ENCODE peak calls at places on chromosomes 11 and 22, in six cellular contexts. N is psoas muscle, Z is upper lobe of left lung, Y is neural progenitor cell, C is adrenal gland, D is upper lobe of right lung. U is an unnamed sample.

GRCh38 chr22:24894998-24895397 is 51.5 kb downstream of the LHFPL7 start:
- DNase-seq in N (peak; percentile 76), Z (peak; percentile 36), Y (no peak), C (peak; percentile 62), D (peak; percentile 79), U (no peak)

GRCh38 chr11:65524747-65525658 is at the start of gene SCYL1:
- DNase-seq in N (peak; percentile 90), Z (peak; percentile 97), Y (peak; percentile 88), C (peak; percentile 88), D (peak; percentile 91), U (peak; percentile 80)

GRCh38 chr11:110438017-110438416 is 8.3 kb downstream of the FDX1 start:
- DNase-seq in N (no peak), Z (no peak), Y (no peak), C (no peak), D (no peak), U (no peak)

GRCh38 chr22:24284747-24285203 is 14.1 kb downstream of the SPECC1L start:
- DNase-seq in N (no peak), Z (no peak), Y (no peak), C (no peak), D (no peak), U (no peak)

GRCh38 chr11:77560605-77561004 is 29.1 kb upstream of the AQP11 start:
- DNase-seq in N (no peak), Z (no peak), Y (no peak), C (no peak), D (no peak), U (no peak)

GRCh38 chr11:64813826-64814225 is 3.5 kb upstream of the MEN1 start:
- DNase-seq in N (no peak), Z (no peak), Y (no peak), C (no peak), D (no peak), U (no peak)

GRCh38 chr22:45506961-45507360 is 4.3 kb downstream of the FBLN1 start:
- DNase-seq in N (no peak), Z (no peak), Y (no peak), C (no peak), D (no peak), U (no peak)

GRCh38 chr22:23431337-23432072 is 148.6 kb downstream of the IGLL1 start:
- DNase-seq in N (peak; percentile 68), Z (no peak), Y (peak; percentile 37), C (no peak), D (no peak), U (no peak)

GRCh38 chr11:116294630-116295029 is 478.2 kb downstream of the BUD13 start:
- DNase-seq in N (no peak), Z (no peak), Y (no peak), C (no peak), D (no peak), U (no peak)

GRCh38 chr11:626475-627272 is at the start of gene SCT:
- DNase-seq in N (peak; percentile 53), Z (peak; percentile 75), Y (peak; percentile 36), C (peak; percentile 18), D (no peak), U (no peak)

GRCh38 chr22:47544696-47545095 is 782.2 kb downstream of the TBC1D22A start:
- DNase-seq in N (no peak), Z (no peak), Y (no peak), C (no peak), D (no peak), U (no peak)
- H3K9me3 ChIP-seq in N (no peaks in the 10 kb centered on the region), Z (no peaks in the 10 kb centered on the region), Y (peaks cover 10% of the 10 kb centered on the region), C (no peaks in the 10 kb centered on the region), D (no peaks in the 10 kb centered on the region), U (no peaks in the 10 kb centered on the region)

GRCh38 chr11:2247496-2247895 is 22.9 kb downstream of the ASCL2 start:
- DNase-seq in N (no peak), Z (no peak), Y (no peak), C (no peak), D (no peak), U (no peak)
- H3K9me3 ChIP-seq in N (peaks cover 6% of the 10 kb centered on the region), Z (no peaks in the 10 kb centered on the region), Y (no peaks in the 10 kb centered on the region), C (no peaks in the 10 kb centered on the region), D (no peaks in the 10 kb centered on the region), U (no peaks in the 10 kb centered on the region)

GRCh38 chr11:129145276-129145675 is 46.8 kb downstream of the ARHGAP32 start:
- DNase-seq in N (no peak), Z (no peak), Y (no peak), C (no peak), D (no peak), U (no peak)

GRCh38 chr11:129146196-129146595 is 45.9 kb downstream of the ARHGAP32 start:
- DNase-seq in N (no peak), Z (no peak), Y (no peak), C (no peak), D (no peak), U (no peak)

GRCh38 chr11:129144256-129144655 is 47.9 kb downstream of the ARHGAP32 start:
- DNase-seq in N (no peak), Z (no peak), Y (no peak), C (no peak), D (no peak), U (no peak)

GRCh38 chr11:129143335-129143734 is 48.8 kb downstream of the ARHGAP32 start:
- DNase-seq in N (peak; percentile 83), Z (peak; percentile 15), Y (no peak), C (peak; percentile 88), D (peak; percentile 59), U (no peak)

GRCh38 chr11:129148487-129148886 is 43.6 kb downstream of the ARHGAP32 start:
- DNase-seq in N (no peak), Z (no peak), Y (no peak), C (no peak), D (no peak), U (no peak)
- H3K9me3 ChIP-seq in N (peaks cover 11% of the 10 kb centered on the region), Z (peaks cover 5% of the 10 kb centered on the region), Y (peaks cover 15% of the 10 kb centered on the region), C (no peaks in the 10 kb centered on the region), D (peaks cover 5% of the 10 kb centered on the region), U (peaks cover 2% of the 10 kb centered on the region)

GRCh38 chr22:49094858-49095257 is 732.8 kb downstream of the BRD1 start:
- DNase-seq in N (peak; percentile 38), Z (no peak), Y (no peak), C (no peak), D (no peak), U (no peak)

GRCh38 chr22:49094151-49094550 is 733.5 kb downstream of the BRD1 start:
- DNase-seq in N (peak; percentile 12), Z (no peak), Y (no peak), C (no peak), D (no peak), U (no peak)

GRCh38 chr22:49092751-49093150 is 734.9 kb downstream of the BRD1 start:
- DNase-seq in N (peak; percentile 19), Z (no peak), Y (no peak), C (no peak), D (no peak), U (no peak)

GRCh38 chr22:49091917-49092545 is 735.6 kb downstream of the BRD1 start:
- DNase-seq in N (peak; percentile 31), Z (no peak), Y (no peak), C (no peak), D (no peak), U (no peak)

DNA sequence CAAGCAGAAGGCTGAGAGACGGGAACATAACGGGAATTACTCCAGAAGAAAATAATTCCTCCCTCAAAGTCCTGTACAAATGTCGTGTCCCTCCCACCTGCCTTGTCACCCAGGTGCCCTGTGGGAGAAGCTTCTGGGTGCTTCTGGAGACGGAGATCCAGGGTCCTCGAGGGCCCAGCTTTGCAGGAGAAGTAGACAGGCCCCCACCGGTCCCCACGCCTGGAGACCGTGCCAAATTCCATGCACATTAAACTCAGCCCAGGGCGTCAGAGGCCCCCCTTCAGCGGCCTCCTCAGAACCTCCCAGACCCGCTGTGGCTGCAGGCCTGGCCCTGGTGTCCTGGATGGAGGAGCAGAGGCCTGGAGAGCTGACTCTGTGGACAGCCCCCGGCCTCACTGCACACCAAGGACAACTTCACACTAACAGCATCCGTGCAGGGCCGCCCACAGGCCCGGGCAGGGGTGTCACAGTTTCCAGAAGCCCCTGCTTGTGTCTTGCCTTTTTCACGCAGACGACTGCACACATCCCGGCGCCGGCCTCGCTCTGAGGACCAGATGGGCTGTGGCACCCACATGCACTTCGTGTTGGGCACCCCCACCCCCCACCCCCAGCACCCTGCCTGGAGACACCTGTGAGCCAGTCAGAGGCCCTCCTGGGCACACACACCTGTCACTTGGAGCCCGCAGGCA is 734.3 kb downstream of the BRD1 start:
- DNase-seq in N (peak; percentile 34), Z (peak; percentile 72), Y (no peak), C (no peak), D (no peak), U (no peak)
- H3K9me3 ChIP-seq in N (no peaks in the 10 kb centered on the region), Z (no peaks in the 10 kb centered on the region), Y (no peaks in the 10 kb centered on the region), C (no peaks in the 10 kb centered on the region), D (no peaks in the 10 kb centered on the region), U (no peaks in the 10 kb centered on the region)

GRCh38 chr11:91984033-91984568 is 240.5 kb upstream of the FAT3 start:
- DNase-seq in N (no peak), Z (no peak), Y (no peak), C (no peak), D (no peak), U (no peak)

GRCh38 chr11:91986218-91986617 is 238.4 kb upstream of the FAT3 start:
- DNase-seq in N (no peak), Z (no peak), Y (peak; percentile 26), C (no peak), D (no peak), U (no peak)

GRCh38 chr11:91979775-91980174 is 244.8 kb upstream of the FAT3 start:
- DNase-seq in N (no peak), Z (no peak), Y (no peak), C (no peak), D (no peak), U (no peak)

GRCh38 chr11:91978747-91979146 is 245.9 kb upstream of the FAT3 start:
- DNase-seq in N (no peak), Z (no peak), Y (no peak), C (no peak), D (no peak), U (no peak)

GRCh38 chr11:91981995-91982394 is 242.6 kb upstream of the FAT3 start:
- DNase-seq in N (peak; percentile 68), Z (no peak), Y (no peak), C (peak; percentile 57), D (no peak), U (no peak)
- H3K9me3 ChIP-seq in N (no peaks in the 10 kb centered on the region), Z (no peaks in the 10 kb centered on the region), Y (no peaks in the 10 kb centered on the region), C (no peaks in the 10 kb centered on the region), D (no peaks in the 10 kb centered on the region), U (no peaks in the 10 kb centered on the region)

GRCh38 chr22:48070760-48071159 is 1308.3 kb downstream of the TBC1D22A start:
- DNase-seq in N (no peak), Z (no peak), Y (peak; percentile 33), C (no peak), D (no peak), U (no peak)
- H3K9me3 ChIP-seq in N (no peaks in the 10 kb centered on the region), Z (no peaks in the 10 kb centered on the region), Y (no peaks in the 10 kb centered on the region), C (no peaks in the 10 kb centered on the region), D (no peaks in the 10 kb centered on the region), U (no peaks in the 10 kb centered on the region)

DNA sequence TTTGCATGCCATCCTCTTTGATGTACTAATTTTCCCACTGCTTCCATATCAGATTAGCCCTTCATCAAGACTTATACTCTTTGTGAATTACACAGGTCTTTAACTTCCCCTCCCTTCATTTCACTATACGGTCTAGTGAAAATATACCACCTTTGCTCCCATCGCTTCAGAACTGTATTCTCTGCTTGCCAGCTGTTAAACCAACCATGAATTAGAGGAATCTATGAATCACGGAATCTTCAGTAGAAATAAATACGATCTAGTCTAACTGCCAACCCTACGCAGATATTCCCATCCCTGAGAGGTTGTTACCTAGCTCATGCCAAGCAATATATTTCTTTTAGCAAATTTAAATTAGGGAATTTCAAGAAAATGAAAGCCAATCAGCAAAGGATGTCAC is 177.8 kb upstream of the MPPED2 start:
- DNase-seq in N (no peak), Z (no peak), Y (no peak), C (no peak), D (no peak), U (no peak)
- H3K9me3 ChIP-seq in N (no peaks in the 10 kb centered on the region), Z (no peaks in the 10 kb centered on the region), Y (no peaks in the 10 kb centered on the region), C (no peaks in the 10 kb centered on the region), D (no peaks in the 10 kb centered on the region), U (no peaks in the 10 kb centered on the region)